ENCODE peak calls at places on chromosomes 16 and 17, in five cellular contexts. Q is dorsolateral prefrontal cortex, Z is progenitor cell of endocrine pancreas, F is A549, G is upper lobe of right lung. A is an unnamed sample.

GRCh38 chr16:30541502-30542329 is 7.1 kb upstream of the ZNF747 start:
- DNase-seq in Q (no peak), Z (no peak), F (no peak), G (no peak), A (no peak)

GRCh38 chr16:81397879-81398516 is 46.6 kb upstream of the CMIP start:
- DNase-seq in Q (no peak), Z (no peak), F (no peak), G (no peak), A (no peak)

GRCh38 chr17:16415031-16415924 is at the start of gene TRPV2:
- DNase-seq in Q (no peak), Z (no peak), F (peak; percentile 53), G (peak; percentile 75), A (peak; percentile 57)

GRCh38 chr17:78990349-78991016 is 10.8 kb upstream of the LGALS3BP start:
- DNase-seq in Q (peak; percentile 37), Z (no peak), F (no peak), G (peak; percentile 61), A (no peak)

GRCh38 chr17:29674270-29674669 is 51.6 kb upstream of the CORO6 start:
- DNase-seq in Q (no peak), Z (no peak), F (no peak), G (no peak), A (no peak)

GRCh38 chr16:82888616-82889015 is 261.8 kb downstream of the CDH13 start:
- DNase-seq in Q (no peak), Z (no peak), F (no peak), G (no peak), A (no peak)

GRCh38 chr16:55495616-55496289 is 13.1 kb upstream of the LPCAT2 start:
- DNase-seq in Q (no peak), Z (no peak), F (no peak), G (no peak), A (no peak)

GRCh38 chr16:27326738-27327585 is 13.2 kb downstream of the IL4R start:
- DNase-seq in Q (no peak), Z (no peak), F (peak; percentile 81), G (peak; percentile 88), A (peak; percentile 56)

GRCh38 chr16:31157136-31157535 is 7.3 kb upstream of the PRSS36 start:
- DNase-seq in Q (no peak), Z (no peak), F (no peak), G (no peak), A (no peak)

GRCh38 chr17:8785547-8786412 is 13.4 kb downstream of the MFSD6L start:
- DNase-seq in Q (no peak), Z (peak; percentile 75), F (peak; percentile 72), G (peak; percentile 88), A (peak; percentile 26)

GRCh38 chr16:83793179-83793578 is 14.6 kb upstream of the HSBP1 start:
- DNase-seq in Q (no peak), Z (no peak), F (no peak), G (no peak), A (no peak)

GRCh38 chr17:6233856-6234255 is 163.7 kb downstream of the WSCD1 start:
- DNase-seq in Q (no peak), Z (no peak), F (no peak), G (no peak), A (no peak)

GRCh38 chr16:10256855-10257641 is 74.8 kb upstream of the GRIN2A start:
- DNase-seq in Q (no peak), Z (no peak), F (peak; percentile 38), G (no peak), A (peak; percentile 51)

GRCh38 chr16:89330177-89330856 is 112.8 kb downstream of the ZNF778 start:
- DNase-seq in Q (no peak), Z (no peak), F (peak; percentile 89), G (peak; percentile 70), A (peak; percentile 97)

GRCh38 chr17:17712268-17712924 is 31.1 kb downstream of the RAI1 start:
- DNase-seq in Q (no peak), Z (no peak), F (no peak), G (no peak), A (no peak)

GRCh38 chr16:84764970-84765369 is 54.8 kb upstream of the CRISPLD2 start:
- DNase-seq in Q (no peak), Z (no peak), F (no peak), G (no peak), A (no peak)

GRCh38 chr16:67101683-67102082 is 8.1 kb upstream of the PHAF1 start:
- DNase-seq in Q (no peak), Z (no peak), F (no peak), G (no peak), A (no peak)

GRCh38 chr17:37676115-37676925 is 33.1 kb upstream of the DDX52 start:
- DNase-seq in Q (no peak), Z (no peak), F (no peak), G (no peak), A (no peak)

GRCh38 chr16:63130942-63131341 is 1094.7 kb upstream of the CDH8 start:
- DNase-seq in Q (no peak), Z (no peak), F (no peak), G (no peak), A (no peak)

GRCh38 chr17:78997231-78997741 is 12.3 kb downstream of the CANT1 start:
- DNase-seq in Q (no peak), Z (no peak), F (no peak), G (no peak), A (no peak)

GRCh38 chr17:51120357-51120738 is 320 bp downstream of the SPAG9 start:
- DNase-seq in Q (peak; percentile 60), Z (no peak), F (peak; percentile 55), G (no peak), A (peak; percentile 34)

GRCh38 chr16:21101631-21102420 is 48.8 kb downstream of the DNAH3 start:
- DNase-seq in Q (no peak), Z (no peak), F (peak; percentile 53), G (no peak), A (no peak)

GRCh38 chr17:45734598-45734997 is 49.5 kb upstream of the CRHR1 start:
- DNase-seq in Q (no peak), Z (no peak), F (no peak), G (no peak), A (no peak)

GRCh38 chr17:77297693-77298666 is 157.2 kb downstream of the SEC14L1 start:
- DNase-seq in Q (no peak), Z (no peak), F (peak; percentile 11), G (no peak), A (no peak)

GRCh38 chr16:46844771-46845170 is 13.8 kb upstream of the C16orf87 start:
- DNase-seq in Q (no peak), Z (no peak), F (no peak), G (no peak), A (no peak)

GRCh38 chr17:39666601-39667261 is 1.5 kb upstream of the PNMT start:
- DNase-seq in Q (no peak), Z (no peak), F (peak; percentile 35), G (no peak), A (no peak)

GRCh38 chr16:58348986-58349385 is 43.3 kb upstream of the GINS3 start:
- DNase-seq in Q (no peak), Z (no peak), F (no peak), G (no peak), A (no peak)

GRCh38 chr16:1244881-1245280 is 4.4 kb downstream of the TPSAB1 start:
- DNase-seq in Q (no peak), Z (no peak), F (no peak), G (no peak), A (no peak)

GRCh38 chr16:85334718-85335583 is 222.7 kb upstream of the CIBAR2 start:
- DNase-seq in Q (no peak), Z (peak; percentile 51), F (no peak), G (no peak), A (no peak)

GRCh38 chr16:12613131-12613991 is 190.3 kb downstream of the CPPED1 start:
- DNase-seq in Q (no peak), Z (no peak), F (peak; percentile 94), G (no peak), A (no peak)

GRCh38 chr16:35258381-35258780 is 1799.0 kb downstream of the TP53TG3F start:
- DNase-seq in Q (no peak), Z (no peak), F (no peak), G (no peak), A (no peak)

GRCh38 chr17:70137451-70138230 is 31.7 kb upstream of the KCNJ2 start:
- DNase-seq in Q (no peak), Z (no peak), F (peak; percentile 62), G (no peak), A (no peak)

A was measured in 8988T.